ENCODE peak calls at places on chromosomes 11 and 22, in ten cellular contexts. L is cardiac muscle cell, Y is stomach, X is Peyer's patch, M is H9, Z is tibial artery, N is AG10803, T is thoracic aorta, E is GM12865, W is endothelial cell. H is an unnamed sample.

GRCh38 chr22:22912135-22912408 is 24.5 kb downstream of the IGLL5 start:
- DNase-seq in L (no peak), Y (no peak), X (no peak), M (no peak), Z (no peak), N (no peak), T (no peak), E (no peak), W (no peak), H (no peak)

GRCh38 chr11:330694-331314 is 10.1 kb upstream of the IFITM3 start:
- DNase-seq in L (no peak), Y (peak), X (peak), M (peak), Z (no peak), N (no peak), T (no peak), E (peak), W (no peak), H (no peak)

GRCh38 chr11:46112961-46113617 is 8.2 kb downstream of the PHF21A start:
- DNase-seq in L (peak), Y (no peak), X (no peak), M (no peak), Z (no peak), N (peak), T (no peak), E (peak), W (no peak), H (no peak)

GRCh38 chr11:112744041-112744440 is 217.2 kb upstream of the NCAM1 start:
- DNase-seq in L (no peak), Y (no peak), X (no peak), M (no peak), Z (no peak), N (no peak), T (no peak), E (no peak), W (no peak), H (no peak)

GRCh38 chr11:66987158-66987620 is 12.1 kb downstream of the C11orf86 start:
- DNase-seq in L (no peak), Y (no peak), X (no peak), M (peak), Z (no peak), N (no peak), T (no peak), E (no peak), W (no peak), H (no peak)

GRCh38 chr11:95088946-95089619 is 563 bp upstream of the ENDOD1 start:
- DNase-seq in L (no peak), Y (peak), X (peak), M (no peak), Z (no peak), N (no peak), T (no peak), E (peak), W (no peak), H (no peak)

GRCh38 chr22:49543876-49544275 is 283.8 kb downstream of the BRD1 start:
- DNase-seq in L (no peak), Y (no peak), X (peak), M (no peak), Z (peak), N (no peak), T (no peak), E (no peak), W (no peak), H (no peak)

GRCh38 chr11:129144256-129144655 is 47.9 kb downstream of the ARHGAP32 start:
- DNase-seq in L (peak), Y (no peak), X (no peak), M (no peak), Z (no peak), N (no peak), T (no peak), E (no peak), W (no peak), H (no peak)

GRCh38 chr11:27460571-27460970 is 12.0 kb downstream of the LGR4 start:
- DNase-seq in L (no peak), Y (no peak), X (no peak), M (no peak), Z (no peak), N (no peak), T (no peak), E (no peak), W (no peak), H (no peak)

GRCh38 chr11:43367382-43368178 is 8.9 kb downstream of the TTC17 start:
- DNase-seq in L (peak), Y (no peak), X (no peak), M (no peak), Z (no peak), N (no peak), T (no peak), E (peak), W (no peak), H (no peak)
- TF ChIP-seq CTCF in L (no peak), Y (no peak), X (no peak), M (no peak), Z (no peak), N (no peak), T (no peak), E (no peak), W (no peak), H (no peak)

GRCh38 chr22:19545935-19546207 is 21.7 kb upstream of the CLDN5 start:
- DNase-seq in L (no peak), Y (no peak), X (peak), M (no peak), Z (no peak), N (no peak), T (no peak), E (no peak), W (no peak), H (no peak)
- TF ChIP-seq CTCF in L (no peak), Y (no peak), X (no peak), M (no peak), Z (no peak), N (no peak), T (no peak), E (no peak), W (no peak), H (no peak)

DNA sequence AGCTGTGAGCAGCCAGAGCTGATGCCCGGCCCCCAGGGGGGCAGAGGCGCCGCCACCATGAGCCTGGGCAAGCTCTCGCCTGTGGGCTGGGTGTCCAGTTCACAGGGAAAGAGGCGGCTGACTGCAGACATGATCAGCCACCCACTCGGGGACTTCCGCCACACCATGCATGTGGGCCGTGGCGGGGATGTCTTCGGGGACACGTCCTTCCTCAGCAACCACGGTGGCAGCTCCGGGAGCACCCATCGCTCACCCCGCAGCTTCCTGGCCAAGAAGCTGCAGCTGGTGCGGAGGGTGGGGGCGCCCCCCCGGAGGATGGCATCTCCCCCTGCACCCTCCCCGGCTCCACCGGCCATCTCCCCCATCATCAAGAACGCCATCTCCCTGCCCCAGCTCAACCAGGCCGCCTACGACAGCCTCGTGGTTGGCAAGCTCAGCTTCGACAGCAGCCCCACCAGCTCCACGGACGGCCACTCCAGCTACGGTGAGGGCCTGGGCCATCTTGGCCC is 6.1 kb downstream of the CDC42EP1 start:
- DNase-seq in L (no peak), Y (no peak), X (no peak), M (peak), Z (no peak), N (no peak), T (no peak), E (peak), W (no peak), H (no peak)
- TF ChIP-seq CTCF in L (no peak), Y (no peak), X (no peak), M (no peak), Z (no peak), N (no peak), T (no peak), E (no peak), W (no peak), H (no peak)

GRCh38 chr11:15852179-15852578 is 504.2 kb downstream of the SOX6 start:
- DNase-seq in L (no peak), Y (peak), X (peak), M (no peak), Z (no peak), N (peak), T (no peak), E (peak), W (peak), H (no peak)
- TF ChIP-seq CTCF in L (peak), Y (peak), X (peak), M (peak), Z (peak), N (peak), T (no peak), E (peak), W (peak), H (peak)

GRCh38 chr22:25172153-25172552 is 27.5 kb upstream of the CRYBB3 start:
- DNase-seq in L (peak), Y (peak), X (no peak), M (no peak), Z (no peak), N (no peak), T (no peak), E (peak), W (no peak), H (no peak)
- TF ChIP-seq CTCF in L (peak), Y (peak), X (peak), M (peak), Z (peak), N (no peak), T (peak), E (peak), W (no peak), H (no peak)